ENCODE peak calls at places on chromosomes 16 and 17, in four cellular contexts. One of them, this sample, is unnamed. For H3K4me1, the result is how much of the 10 kb centered on the place peaks cover.

GRCh38 chr17:27653572-27653971 is 22.6 kb downstream of the LGALS9 start:
- DNase-seq in HCT116: no peak
- DNase-seq in PC-9: no peak
- DNase-seq in GM23248: no peak
- DNase-seq in this sample: no peak

GRCh38 chr17:7629939-7630571 is at the start of gene SHBG:
- DNase-seq in HCT116: no peak
- DNase-seq in PC-9: no peak
- DNase-seq in GM23248: no peak
- DNase-seq in this sample: no peak

GRCh38 chr17:79811036-79811887 is 14.4 kb upstream of the CBX8 start:
- DNase-seq in GM23248: peak
- DNase-seq in HCT116: peak
- DNase-seq in PC-9: no peak
- DNase-seq in this sample: no peak

GRCh38 chr16:19389246-19389645 is 28.4 kb upstream of the TMC5 start:
- DNase-seq in HCT116: no peak
- DNase-seq in PC-9: peak
- DNase-seq in GM23248: peak
- DNase-seq in this sample: peak

GRCh38 chr17:45096141-45096540 is 35.0 kb downstream of the NMT1 start:
- DNase-seq in GM23248: peak
- DNase-seq in PC-9: no peak
- DNase-seq in HCT116: peak
- DNase-seq in this sample: no peak

GRCh38 chr17:9470171-9470570 is 105.4 kb downstream of the STX8 start:
- DNase-seq in PC-9: no peak
- DNase-seq in HCT116: no peak
- DNase-seq in GM23248: peak
- DNase-seq in this sample: no peak

GRCh38 chr17:55416470-55417052 is 5.1 kb downstream of the MMD start:
- DNase-seq in GM23248: peak
- DNase-seq in HCT116: no peak
- DNase-seq in PC-9: no peak
- DNase-seq in this sample: no peak

GRCh38 chr17:32909787-32910369 is 18.1 kb upstream of the TMEM98 start:
- DNase-seq in PC-9: peak
- DNase-seq in GM23248: peak
- DNase-seq in HCT116: peak
- DNase-seq in this sample: peak

GRCh38 chr17:66405836-66406679 is 103.6 kb downstream of the PRKCA start:
- DNase-seq in GM23248: no peak
- DNase-seq in PC-9: no peak
- DNase-seq in HCT116: no peak
- DNase-seq in this sample: no peak

GRCh38 chr16:19153876-19154275 is 14.2 kb upstream of the SYT17 start:
- DNase-seq in HCT116: peak
- DNase-seq in PC-9: no peak
- DNase-seq in GM23248: no peak
- DNase-seq in this sample: no peak

GRCh38 chr16:82832861-82833260 is 206.1 kb downstream of the CDH13 start:
- DNase-seq in HCT116: no peak
- DNase-seq in GM23248: peak
- DNase-seq in PC-9: no peak
- DNase-seq in this sample: no peak

GRCh38 chr16:16036359-16036792 is 87.0 kb downstream of the ABCC1 start:
- DNase-seq in HCT116: no peak
- DNase-seq in PC-9: peak
- DNase-seq in GM23248: no peak
- DNase-seq in this sample: no peak

GRCh38 chr17:83198366-83199341 is 119.2 kb downstream of the METRNL start:
- DNase-seq in PC-9: no peak
- DNase-seq in GM23248: no peak
- DNase-seq in HCT116: no peak
- DNase-seq in this sample: no peak

GRCh38 chr17:65228734-65229390 is 91.7 kb downstream of the RGS9 start:
- DNase-seq in PC-9: no peak
- DNase-seq in GM23248: peak
- DNase-seq in HCT116: peak
- DNase-seq in this sample: no peak

GRCh38 chr16:5349661-5350060 is 252.1 kb upstream of the EEF2KMT start:
- DNase-seq in GM23248: no peak
- DNase-seq in HCT116: no peak
- DNase-seq in PC-9: no peak
- DNase-seq in this sample: no peak

GRCh38 chr17:46262271-46262670 is 32.7 kb upstream of the LRRC37A start:
- DNase-seq in PC-9: no peak
- DNase-seq in HCT116: no peak
- DNase-seq in GM23248: no peak
- DNase-seq in this sample: no peak

GRCh38 chr17:80219013-80219776 is 938 bp downstream of the SGSH start:
- DNase-seq in HCT116: peak
- DNase-seq in PC-9: peak
- DNase-seq in GM23248: peak
- DNase-seq in this sample: peak

DNA sequence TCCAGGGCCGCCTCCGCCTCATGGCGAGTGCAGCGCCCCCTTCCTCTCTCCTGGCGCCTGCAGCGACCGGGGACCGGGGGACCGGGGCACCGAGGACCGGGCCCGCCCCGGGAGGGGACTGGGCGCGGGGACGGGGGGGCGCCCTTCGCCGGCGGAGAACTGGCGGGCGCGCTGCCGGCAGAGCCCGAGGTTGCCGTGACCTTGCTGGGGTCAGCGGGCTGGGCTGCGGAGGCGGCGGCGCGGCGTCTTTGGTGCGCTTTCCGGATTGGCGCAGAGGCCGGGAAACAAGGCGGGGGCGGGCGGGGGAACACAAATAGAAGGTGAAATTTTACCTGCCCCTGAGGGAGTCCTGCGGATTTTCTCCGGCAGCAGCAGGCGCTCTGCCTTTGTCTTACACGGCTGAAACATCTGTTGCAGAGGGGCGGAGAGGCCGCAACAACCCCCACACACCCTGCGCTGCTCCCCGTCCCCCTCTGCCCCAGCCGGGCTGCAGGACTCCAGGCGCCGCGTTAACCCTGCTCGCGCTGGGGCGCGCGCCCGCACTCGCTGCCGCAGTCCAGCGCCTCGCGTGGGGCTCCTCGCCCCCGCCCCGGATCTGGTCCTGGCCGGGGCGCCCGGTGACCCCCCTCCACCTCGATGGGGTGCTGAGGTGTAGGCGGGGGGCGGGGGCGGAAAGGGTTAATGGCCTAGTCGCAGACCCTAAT is 53.5 kb downstream of the SREBF1 start:
- DNase-seq in PC-9: peak
- DNase-seq in GM23248: peak
- DNase-seq in HCT116: no peak
- DNase-seq in this sample: no peak
- H3K4me1 ChIP-seq in PC-9: under half
- H3K4me1 ChIP-seq in GM23248: under half
- H3K4me1 ChIP-seq in HCT116: half or more
- H3K4me1 ChIP-seq in this sample: under half

GRCh38 chr17:2406271-2406902 is 5.5 kb upstream of the MNT start:
- DNase-seq in HCT116: no peak
- DNase-seq in GM23248: peak
- DNase-seq in PC-9: peak
- DNase-seq in this sample: no peak
- H3K4me3 ChIP-seq in HCT116: peak
- H3K4me3 ChIP-seq in GM23248: peak
- H3K4me3 ChIP-seq in PC-9: peak
- H3K4me3 ChIP-seq in this sample: no peak

DNA sequence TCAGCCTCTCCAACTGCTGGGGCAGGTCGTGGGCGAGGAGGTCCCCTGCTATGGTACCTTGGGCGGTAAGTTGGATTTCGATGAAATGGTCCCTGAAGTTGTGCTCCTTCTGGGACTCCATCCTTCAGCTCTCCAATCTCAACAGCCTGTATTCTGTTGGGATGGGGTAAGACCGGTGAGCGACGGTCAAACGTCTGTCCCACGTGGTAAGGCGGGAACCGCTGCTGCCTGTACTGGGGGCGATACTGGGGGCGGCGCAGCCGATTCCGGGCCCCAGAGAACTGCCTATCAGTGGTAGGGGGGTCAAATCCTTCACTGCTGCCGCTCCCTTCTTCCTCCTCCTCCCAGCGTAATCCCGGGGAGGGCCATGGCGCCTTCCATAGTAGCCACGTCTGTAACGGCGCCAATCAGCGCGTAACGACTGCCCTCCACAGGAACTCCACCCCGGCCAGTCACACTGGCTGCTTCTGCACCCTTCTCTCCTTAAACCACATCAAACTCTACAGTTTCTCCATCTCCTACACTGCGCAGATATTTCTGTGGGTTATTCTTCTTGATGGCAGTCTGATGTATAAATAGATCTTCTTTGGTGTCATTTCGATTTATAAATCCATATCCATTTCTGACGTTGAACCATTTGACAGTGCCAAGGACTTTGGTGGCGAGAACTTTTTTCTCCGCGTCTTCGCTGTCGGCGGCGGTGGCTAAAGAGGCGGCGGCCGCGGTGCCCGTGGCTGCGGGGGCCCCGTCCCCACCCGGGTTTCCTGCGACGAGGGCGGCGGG is 41.1 kb downstream of the AHSP start:
- DNase-seq in HCT116: no peak
- DNase-seq in PC-9: no peak
- DNase-seq in GM23248: peak
- DNase-seq in this sample: no peak
- TF ChIP-seq EZH2 in HCT116: no peak
- TF ChIP-seq EZH2 in PC-9: no peak
- TF ChIP-seq EZH2 in GM23248: no peak
- TF ChIP-seq EZH2 in this sample: peak

GRCh38 chr17:29719469-29719868 is 96.8 kb upstream of the CORO6 start:
- DNase-seq in GM23248: no peak
- DNase-seq in HCT116: no peak
- DNase-seq in PC-9: no peak
- DNase-seq in this sample: no peak

GRCh38 chr17:29722411-29723198 is 99.9 kb upstream of the CORO6 start:
- DNase-seq in PC-9: no peak
- DNase-seq in GM23248: peak
- DNase-seq in HCT116: no peak
- DNase-seq in this sample: no peak

GRCh38 chr17:29726721-29727252 is 104.1 kb upstream of the CORO6 start:
- DNase-seq in HCT116: no peak
- DNase-seq in PC-9: no peak
- DNase-seq in GM23248: peak
- DNase-seq in this sample: no peak

GRCh38 chr17:29720471-29720990 is 97.8 kb upstream of the CORO6 start:
- DNase-seq in GM23248: no peak
- DNase-seq in PC-9: no peak
- DNase-seq in HCT116: no peak
- DNase-seq in this sample: no peak

DNA sequence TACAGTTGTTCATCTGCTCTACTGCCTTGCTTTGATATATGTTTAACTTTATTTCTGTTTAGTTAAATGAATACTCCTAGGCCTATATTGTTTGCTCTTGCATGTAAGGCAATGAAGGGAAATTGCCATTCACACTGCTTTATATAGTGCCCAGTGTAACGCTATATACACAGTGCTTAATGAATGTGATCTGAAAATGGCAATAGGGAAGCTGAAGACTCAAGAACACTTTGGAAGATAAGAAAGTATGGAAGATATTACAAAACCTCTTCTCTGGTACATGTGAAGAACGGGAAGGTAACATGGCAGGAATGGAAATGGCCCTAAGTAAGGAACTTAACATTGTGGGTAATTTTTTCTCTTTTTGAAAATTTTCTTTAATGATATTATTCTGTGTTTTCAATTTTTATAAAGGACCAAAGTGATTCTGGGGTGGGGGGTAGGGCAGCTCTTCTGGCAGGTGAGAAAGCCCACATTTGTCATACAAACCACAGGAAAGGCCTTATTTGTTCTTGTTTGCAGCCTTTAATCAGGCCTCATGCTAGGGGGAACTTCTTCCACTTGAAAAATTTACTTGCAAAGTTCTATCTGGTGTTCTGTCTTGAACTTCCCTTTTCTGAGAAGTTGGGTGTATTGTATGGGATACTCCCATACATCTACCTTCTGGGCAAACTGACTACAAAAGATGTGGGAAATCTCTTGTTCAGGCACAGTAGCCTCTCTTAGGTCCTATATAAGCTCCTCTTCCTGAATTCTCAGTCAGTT is 100.8 kb upstream of the CORO6 start:
- DNase-seq in HCT116: no peak
- DNase-seq in PC-9: no peak
- DNase-seq in GM23248: no peak
- DNase-seq in this sample: no peak
- H3K4me1 ChIP-seq in HCT116: under half
- H3K4me1 ChIP-seq in PC-9: under half
- H3K4me1 ChIP-seq in GM23248: under half
- H3K4me1 ChIP-seq in this sample: under half

GRCh38 chr16:81810361-81810760 is 31.3 kb downstream of the PLCG2 start:
- DNase-seq in GM23248: no peak
- DNase-seq in HCT116: no peak
- DNase-seq in PC-9: no peak
- DNase-seq in this sample: no peak
- H3K4me3 ChIP-seq in GM23248: no peak
- H3K4me3 ChIP-seq in HCT116: no peak
- H3K4me3 ChIP-seq in PC-9: no peak
- H3K4me3 ChIP-seq in this sample: no peak

This sample was measured in keratinocyte.